ENCODE peak calls at places on chromosomes 12 and 14, in seven cellular contexts. One of them, this sample, is unnamed.
A peak's percentile ranks its signal among the peaks of the same experiment; 100 is the strongest.

GRCh38 chr12:89884365-89884915 is 175.8 kb upstream of the ATP2B1 start:
- DNase-seq in H54: no peak
- DNase-seq in non-pigmented ciliary epithelial cell: no peak
- DNase-seq in stimulated activated effector memory CD8-positive, alpha-beta T cell treated with anti-CD3 and anti-CD28 coated beads, Interleukin-12 subunit alpha, Interleukin-12 subunit beta, amount 100 ng/mL, for 72 hours: no peak
- DNase-seq in NCI-H510A treated with DMSO at 0.1 percent for 48 hours: no peak
- DNase-seq in NCI-H1694: no peak
- DNase-seq in NCI-H2029 treated with DMSO at 0.1 percent for 48 hours: no peak
- DNase-seq in this sample: no peak

GRCh38 chr12:49019435-49020317 is 1.1 kb upstream of the PRKAG1 start:
- DNase-seq in NCI-H510A treated with DMSO at 0.1 percent for 48 hours: peak; percentile 41
- DNase-seq in H54: no peak
- DNase-seq in NCI-H2029 treated with DMSO at 0.1 percent for 48 hours: no peak
- DNase-seq in stimulated activated effector memory CD8-positive, alpha-beta T cell treated with anti-CD3 and anti-CD28 coated beads, Interleukin-12 subunit alpha, Interleukin-12 subunit beta, amount 100 ng/mL, for 72 hours: no peak
- DNase-seq in NCI-H1694: peak; percentile 38
- DNase-seq in non-pigmented ciliary epithelial cell: no peak
- DNase-seq in this sample: no peak

GRCh38 chr12:127537070-127537469 is 729.9 kb upstream of the TMEM132C start:
- DNase-seq in H54: no peak
- DNase-seq in NCI-H1694: no peak
- DNase-seq in non-pigmented ciliary epithelial cell: no peak
- DNase-seq in NCI-H510A treated with DMSO at 0.1 percent for 48 hours: no peak
- DNase-seq in NCI-H2029 treated with DMSO at 0.1 percent for 48 hours: no peak
- DNase-seq in stimulated activated effector memory CD8-positive, alpha-beta T cell treated with anti-CD3 and anti-CD28 coated beads, Interleukin-12 subunit alpha, Interleukin-12 subunit beta, amount 100 ng/mL, for 72 hours: no peak
- DNase-seq in this sample: no peak

GRCh38 chr14:104557086-104557485 is 22.5 kb upstream of the C14orf180 start:
- DNase-seq in non-pigmented ciliary epithelial cell: no peak
- DNase-seq in stimulated activated effector memory CD8-positive, alpha-beta T cell treated with anti-CD3 and anti-CD28 coated beads, Interleukin-12 subunit alpha, Interleukin-12 subunit beta, amount 100 ng/mL, for 72 hours: no peak
- DNase-seq in NCI-H2029 treated with DMSO at 0.1 percent for 48 hours: no peak
- DNase-seq in H54: no peak
- DNase-seq in NCI-H1694: no peak
- DNase-seq in NCI-H510A treated with DMSO at 0.1 percent for 48 hours: no peak
- DNase-seq in this sample: no peak

GRCh38 chr12:20350495-20350894 is 17.8 kb upstream of the PDE3A start:
- DNase-seq in NCI-H1694: no peak
- DNase-seq in non-pigmented ciliary epithelial cell: peak; percentile 53
- DNase-seq in NCI-H2029 treated with DMSO at 0.1 percent for 48 hours: no peak
- DNase-seq in NCI-H510A treated with DMSO at 0.1 percent for 48 hours: no peak
- DNase-seq in H54: no peak
- DNase-seq in stimulated activated effector memory CD8-positive, alpha-beta T cell treated with anti-CD3 and anti-CD28 coated beads, Interleukin-12 subunit alpha, Interleukin-12 subunit beta, amount 100 ng/mL, for 72 hours: no peak
- DNase-seq in this sample: no peak

GRCh38 chr12:62703011-62703380 is 232.0 kb downstream of the PPM1H start:
- DNase-seq in H54: no peak
- DNase-seq in non-pigmented ciliary epithelial cell: no peak
- DNase-seq in NCI-H510A treated with DMSO at 0.1 percent for 48 hours: no peak
- DNase-seq in stimulated activated effector memory CD8-positive, alpha-beta T cell treated with anti-CD3 and anti-CD28 coated beads, Interleukin-12 subunit alpha, Interleukin-12 subunit beta, amount 100 ng/mL, for 72 hours: no peak
- DNase-seq in NCI-H2029 treated with DMSO at 0.1 percent for 48 hours: no peak
- DNase-seq in NCI-H1694: no peak
- DNase-seq in this sample: no peak

GRCh38 chr12:102824218-102824835 is 92.7 kb downstream of the PAH start:
- DNase-seq in non-pigmented ciliary epithelial cell: no peak
- DNase-seq in stimulated activated effector memory CD8-positive, alpha-beta T cell treated with anti-CD3 and anti-CD28 coated beads, Interleukin-12 subunit alpha, Interleukin-12 subunit beta, amount 100 ng/mL, for 72 hours: no peak
- DNase-seq in NCI-H2029 treated with DMSO at 0.1 percent for 48 hours: no peak
- DNase-seq in NCI-H510A treated with DMSO at 0.1 percent for 48 hours: no peak
- DNase-seq in NCI-H1694: no peak
- DNase-seq in H54: no peak
- DNase-seq in this sample: no peak

GRCh38 chr12:45268672-45269406 is 52.9 kb downstream of the ANO6 start:
- DNase-seq in NCI-H2029 treated with DMSO at 0.1 percent for 48 hours: peak; percentile 13
- DNase-seq in NCI-H1694: no peak
- DNase-seq in stimulated activated effector memory CD8-positive, alpha-beta T cell treated with anti-CD3 and anti-CD28 coated beads, Interleukin-12 subunit alpha, Interleukin-12 subunit beta, amount 100 ng/mL, for 72 hours: no peak
- DNase-seq in H54: peak; percentile 24
- DNase-seq in non-pigmented ciliary epithelial cell: peak; percentile 63
- DNase-seq in NCI-H510A treated with DMSO at 0.1 percent for 48 hours: peak; percentile 46
- DNase-seq in this sample: peak; percentile 2

GRCh38 chr14:104431351-104431928 is 148.1 kb upstream of the C14orf180 start:
- DNase-seq in H54: no peak
- DNase-seq in NCI-H1694: no peak
- DNase-seq in NCI-H510A treated with DMSO at 0.1 percent for 48 hours: no peak
- DNase-seq in non-pigmented ciliary epithelial cell: no peak
- DNase-seq in stimulated activated effector memory CD8-positive, alpha-beta T cell treated with anti-CD3 and anti-CD28 coated beads, Interleukin-12 subunit alpha, Interleukin-12 subunit beta, amount 100 ng/mL, for 72 hours: no peak
- DNase-seq in NCI-H2029 treated with DMSO at 0.1 percent for 48 hours: no peak
- DNase-seq in this sample: no peak

GRCh38 chr14:54002653-54003052 is 46.0 kb upstream of the BMP4 start:
- DNase-seq in H54: no peak
- DNase-seq in NCI-H2029 treated with DMSO at 0.1 percent for 48 hours: no peak
- DNase-seq in NCI-H510A treated with DMSO at 0.1 percent for 48 hours: no peak
- DNase-seq in stimulated activated effector memory CD8-positive, alpha-beta T cell treated with anti-CD3 and anti-CD28 coated beads, Interleukin-12 subunit alpha, Interleukin-12 subunit beta, amount 100 ng/mL, for 72 hours: no peak
- DNase-seq in non-pigmented ciliary epithelial cell: peak; percentile 49
- DNase-seq in NCI-H1694: peak; percentile 62
- DNase-seq in this sample: peak; percentile 40

GRCh38 chr14:91374287-91374880 is 43.2 kb downstream of the CCDC88C start:
- DNase-seq in stimulated activated effector memory CD8-positive, alpha-beta T cell treated with anti-CD3 and anti-CD28 coated beads, Interleukin-12 subunit alpha, Interleukin-12 subunit beta, amount 100 ng/mL, for 72 hours: no peak
- DNase-seq in NCI-H510A treated with DMSO at 0.1 percent for 48 hours: peak; percentile 80
- DNase-seq in H54: no peak
- DNase-seq in NCI-H1694: no peak
- DNase-seq in NCI-H2029 treated with DMSO at 0.1 percent for 48 hours: no peak
- DNase-seq in non-pigmented ciliary epithelial cell: no peak
- DNase-seq in this sample: no peak

GRCh38 chr14:46580941-46581671 is 70.5 kb downstream of the RPL10L start:
- DNase-seq in stimulated activated effector memory CD8-positive, alpha-beta T cell treated with anti-CD3 and anti-CD28 coated beads, Interleukin-12 subunit alpha, Interleukin-12 subunit beta, amount 100 ng/mL, for 72 hours: no peak
- DNase-seq in non-pigmented ciliary epithelial cell: no peak
- DNase-seq in H54: no peak
- DNase-seq in NCI-H1694: no peak
- DNase-seq in NCI-H510A treated with DMSO at 0.1 percent for 48 hours: peak; percentile 0
- DNase-seq in NCI-H2029 treated with DMSO at 0.1 percent for 48 hours: no peak
- DNase-seq in this sample: no peak

GRCh38 chr14:51774209-51774608 is 86.2 kb upstream of the GNG2 start:
- DNase-seq in H54: no peak
- DNase-seq in NCI-H510A treated with DMSO at 0.1 percent for 48 hours: no peak
- DNase-seq in non-pigmented ciliary epithelial cell: no peak
- DNase-seq in NCI-H1694: no peak
- DNase-seq in stimulated activated effector memory CD8-positive, alpha-beta T cell treated with anti-CD3 and anti-CD28 coated beads, Interleukin-12 subunit alpha, Interleukin-12 subunit beta, amount 100 ng/mL, for 72 hours: no peak
- DNase-seq in NCI-H2029 treated with DMSO at 0.1 percent for 48 hours: no peak
- DNase-seq in this sample: no peak

GRCh38 chr12:46533723-46534122 is 161.2 kb upstream of the SLC38A2 start:
- DNase-seq in NCI-H510A treated with DMSO at 0.1 percent for 48 hours: no peak
- DNase-seq in NCI-H1694: no peak
- DNase-seq in stimulated activated effector memory CD8-positive, alpha-beta T cell treated with anti-CD3 and anti-CD28 coated beads, Interleukin-12 subunit alpha, Interleukin-12 subunit beta, amount 100 ng/mL, for 72 hours: no peak
- DNase-seq in NCI-H2029 treated with DMSO at 0.1 percent for 48 hours: no peak
- DNase-seq in H54: no peak
- DNase-seq in non-pigmented ciliary epithelial cell: no peak
- DNase-seq in this sample: no peak

GRCh38 chr14:96098309-96098998 is 59.3 kb downstream of the C14orf132 start:
- DNase-seq in stimulated activated effector memory CD8-positive, alpha-beta T cell treated with anti-CD3 and anti-CD28 coated beads, Interleukin-12 subunit alpha, Interleukin-12 subunit beta, amount 100 ng/mL, for 72 hours: no peak
- DNase-seq in NCI-H1694: peak; percentile 98
- DNase-seq in non-pigmented ciliary epithelial cell: no peak
- DNase-seq in NCI-H2029 treated with DMSO at 0.1 percent for 48 hours: no peak
- DNase-seq in NCI-H510A treated with DMSO at 0.1 percent for 48 hours: peak; percentile 91
- DNase-seq in H54: peak; percentile 59
- DNase-seq in this sample: peak; percentile 90

GRCh38 chr12:24955389-24955788 is 6.5 kb upstream of the BCAT1 start:
- DNase-seq in non-pigmented ciliary epithelial cell: no peak
- DNase-seq in stimulated activated effector memory CD8-positive, alpha-beta T cell treated with anti-CD3 and anti-CD28 coated beads, Interleukin-12 subunit alpha, Interleukin-12 subunit beta, amount 100 ng/mL, for 72 hours: no peak
- DNase-seq in NCI-H2029 treated with DMSO at 0.1 percent for 48 hours: no peak
- DNase-seq in NCI-H1694: no peak
- DNase-seq in H54: no peak
- DNase-seq in NCI-H510A treated with DMSO at 0.1 percent for 48 hours: no peak
- DNase-seq in this sample: no peak

GRCh38 chr14:34175574-34175973 is 224.7 kb upstream of the EGLN3 start:
- DNase-seq in NCI-H1694: no peak
- DNase-seq in NCI-H2029 treated with DMSO at 0.1 percent for 48 hours: no peak
- DNase-seq in non-pigmented ciliary epithelial cell: no peak
- DNase-seq in H54: no peak
- DNase-seq in NCI-H510A treated with DMSO at 0.1 percent for 48 hours: no peak
- DNase-seq in stimulated activated effector memory CD8-positive, alpha-beta T cell treated with anti-CD3 and anti-CD28 coated beads, Interleukin-12 subunit alpha, Interleukin-12 subunit beta, amount 100 ng/mL, for 72 hours: no peak
- DNase-seq in this sample: no peak

GRCh38 chr12:121537814-121538698 is 42.8 kb downstream of the KDM2B start:
- DNase-seq in stimulated activated effector memory CD8-positive, alpha-beta T cell treated with anti-CD3 and anti-CD28 coated beads, Interleukin-12 subunit alpha, Interleukin-12 subunit beta, amount 100 ng/mL, for 72 hours: no peak
- DNase-seq in non-pigmented ciliary epithelial cell: no peak
- DNase-seq in NCI-H2029 treated with DMSO at 0.1 percent for 48 hours: no peak
- DNase-seq in H54: peak; percentile 36
- DNase-seq in NCI-H510A treated with DMSO at 0.1 percent for 48 hours: no peak
- DNase-seq in NCI-H1694: no peak
- DNase-seq in this sample: peak; percentile 34

GRCh38 chr14:32657081-32657480 is 281.6 kb upstream of the NPAS3 start:
- DNase-seq in NCI-H1694: no peak
- DNase-seq in NCI-H510A treated with DMSO at 0.1 percent for 48 hours: no peak
- DNase-seq in non-pigmented ciliary epithelial cell: peak; percentile 36
- DNase-seq in stimulated activated effector memory CD8-positive, alpha-beta T cell treated with anti-CD3 and anti-CD28 coated beads, Interleukin-12 subunit alpha, Interleukin-12 subunit beta, amount 100 ng/mL, for 72 hours: no peak
- DNase-seq in H54: no peak
- DNase-seq in NCI-H2029 treated with DMSO at 0.1 percent for 48 hours: no peak
- DNase-seq in this sample: no peak

GRCh38 chr12:130862161-130862560 is 9.7 kb upstream of the RAN start:
- DNase-seq in stimulated activated effector memory CD8-positive, alpha-beta T cell treated with anti-CD3 and anti-CD28 coated beads, Interleukin-12 subunit alpha, Interleukin-12 subunit beta, amount 100 ng/mL, for 72 hours: no peak
- DNase-seq in NCI-H510A treated with DMSO at 0.1 percent for 48 hours: no peak
- DNase-seq in H54: no peak
- DNase-seq in NCI-H1694: no peak
- DNase-seq in non-pigmented ciliary epithelial cell: no peak
- DNase-seq in NCI-H2029 treated with DMSO at 0.1 percent for 48 hours: no peak
- DNase-seq in this sample: no peak

This sample was measured in cerebellum.